ENCODE peak calls at places on chromosomes 13 and 19, in six cellular contexts. U is right cardiac atrium; A is heart right ventricle; Y is endodermal cell; X is astrocyte; E is CD8-positive, alpha-beta memory T cell. C is an unnamed sample.

GRCh38 chr19:29663861-29664752 is 1.2 kb upstream of the PLEKHF1 start:
- DNase-seq in E (no peak), X (peak; percentile 46), U (no peak), A (no peak), Y (no peak), C (peak; percentile 44)

GRCh38 chr13:40319699-40320586 is 346.5 kb downstream of the FOXO1 start:
- DNase-seq in A (no peak), E (no peak), Y (no peak), U (no peak), X (no peak), C (no peak)

GRCh38 chr19:48341006-48341405 is 15.7 kb downstream of the EMP3 start:
- DNase-seq in Y (no peak), A (no peak), X (peak; percentile 50), U (no peak), E (no peak), C (no peak)

GRCh38 chr19:34676697-34677385 is at the start of gene SCGB2B2:
- DNase-seq in U (no peak), X (no peak), A (no peak), E (no peak), Y (no peak), C (peak; percentile 79)

GRCh38 chr19:961866-962620 is 22.1 kb upstream of the WDR18 start:
- DNase-seq in E (no peak), A (no peak), Y (no peak), X (no peak), U (peak; percentile 72), C (peak; percentile 66)

GRCh38 chr19:45524575-45525129 is 17.4 kb downstream of the VASP start:
- DNase-seq in Y (no peak), E (no peak), A (peak; percentile 44), U (no peak), X (no peak), C (no peak)

GRCh38 chr13:41453620-41454019 is 3.7 kb upstream of the RGCC start:
- DNase-seq in E (no peak), A (no peak), U (no peak), X (no peak), Y (no peak), C (no peak)

GRCh38 chr13:111981006-111981405 is 85.9 kb upstream of the SOX1 start:
- DNase-seq in U (no peak), A (no peak), Y (no peak), E (no peak), X (no peak), C (no peak)

DNA sequence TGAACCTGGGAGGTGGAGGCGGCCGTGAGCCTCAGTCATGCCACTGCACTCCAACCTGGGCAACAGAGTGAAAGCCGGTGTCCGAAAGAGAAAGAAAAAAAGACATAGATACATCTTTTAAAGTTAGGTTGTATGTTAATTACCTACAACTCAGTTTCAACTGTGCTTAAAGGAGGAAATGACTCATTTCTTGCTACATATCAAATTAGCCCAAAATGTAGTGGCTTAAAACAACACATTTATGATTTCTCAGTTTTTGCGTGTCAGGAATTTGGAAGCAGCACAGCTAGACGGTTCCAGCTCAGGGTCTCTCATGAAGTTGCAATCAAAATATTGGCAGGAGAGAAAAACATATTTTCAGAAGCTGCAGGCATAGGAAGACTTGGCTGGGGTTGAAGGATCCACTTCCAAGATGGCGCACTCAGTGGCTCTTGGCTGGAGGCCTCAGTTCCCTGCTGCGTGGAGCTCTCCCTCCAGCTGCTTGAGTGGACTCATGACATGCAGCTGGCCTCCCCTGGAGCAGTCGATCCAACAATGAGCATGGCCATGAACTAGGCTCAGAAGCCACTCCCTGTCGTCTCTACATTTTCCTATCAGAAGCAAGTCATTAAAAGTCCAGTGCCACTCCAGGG is 7.1 kb downstream of the LDLR start:
- DNase-seq in E (no peak), Y (no peak), U (peak; percentile 90), X (peak; percentile 75), A (peak; percentile 60), C (no peak)
- H3K27me3 ChIP-seq in E (no peaks in the 10 kb centered on the region), Y (no peaks in the 10 kb centered on the region), U (no peaks in the 10 kb centered on the region), X (no peaks in the 10 kb centered on the region), A (no peaks in the 10 kb centered on the region), C (no peaks in the 10 kb centered on the region)

DNA sequence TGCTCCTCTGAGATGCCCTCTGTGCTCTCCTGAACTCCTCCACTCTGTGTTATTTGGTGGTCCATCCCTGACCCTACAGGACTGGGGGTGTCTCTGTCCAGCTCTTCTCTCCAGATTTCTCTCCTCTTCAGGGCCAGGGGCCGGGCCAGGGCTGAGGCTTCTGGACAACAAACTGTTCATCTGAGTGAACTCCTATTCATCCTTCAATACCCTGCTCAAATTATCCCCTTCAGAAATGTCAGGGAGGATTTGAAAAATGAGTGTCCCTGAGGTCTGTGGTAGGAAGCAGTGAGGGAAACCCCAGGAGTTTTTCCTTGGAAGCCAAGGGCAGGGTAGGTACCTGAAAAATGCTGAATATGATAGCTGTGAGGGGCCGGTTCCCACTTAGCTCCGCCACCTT is 7.6 kb downstream of the PDE4C start:
- DNase-seq in Y (no peak), A (no peak), E (no peak), X (no peak), U (no peak), C (no peak)
- H3K27me3 ChIP-seq in Y (peaks cover 9% of the 10 kb centered on the region), A (peaks cover 20% of the 10 kb centered on the region), E (peaks cover 1% of the 10 kb centered on the region), X (peaks cover 2% of the 10 kb centered on the region), U (no peaks in the 10 kb centered on the region), C (no peaks in the 10 kb centered on the region)

GRCh38 chr13:94968040-94968756 is 255.9 kb upstream of the SOX21 start:
- DNase-seq in A (peak; percentile 3), X (no peak), E (no peak), U (no peak), Y (peak; percentile 89), C (no peak)
- H3K27me3 ChIP-seq in A (peaks cover 83% of the 10 kb centered on the region), X (peaks cover 24% of the 10 kb centered on the region), E (peaks cover 5% of the 10 kb centered on the region), U (peaks cover 12% of the 10 kb centered on the region), Y (peaks cover 56% of the 10 kb centered on the region), C (peaks cover 13% of the 10 kb centered on the region)

GRCh38 chr19:6227941-6228325 is 51.8 kb downstream of the MLLT1 start:
- DNase-seq in X (no peak), U (peak; percentile 29), Y (no peak), A (no peak), E (peak; percentile 5), C (no peak)
- H3K27me3 ChIP-seq in X (no peaks in the 10 kb centered on the region), U (no peaks in the 10 kb centered on the region), Y (no peaks in the 10 kb centered on the region), A (no peaks in the 10 kb centered on the region), E (no peaks in the 10 kb centered on the region), C (no peaks in the 10 kb centered on the region)

GRCh38 chr19:10518444-10519361 is 1.5 kb upstream of the S1PR5 start:
- DNase-seq in X (no peak), A (no peak), E (peak; percentile 54), Y (peak; percentile 67), U (no peak), C (no peak)
- H3K27me3 ChIP-seq in X (peaks cover 55% of the 10 kb centered on the region), A (peaks cover 69% of the 10 kb centered on the region), E (peaks cover 21% of the 10 kb centered on the region), Y (peaks cover 60% of the 10 kb centered on the region), U (no peaks in the 10 kb centered on the region), C (peaks cover 33% of the 10 kb centered on the region)

DNA sequence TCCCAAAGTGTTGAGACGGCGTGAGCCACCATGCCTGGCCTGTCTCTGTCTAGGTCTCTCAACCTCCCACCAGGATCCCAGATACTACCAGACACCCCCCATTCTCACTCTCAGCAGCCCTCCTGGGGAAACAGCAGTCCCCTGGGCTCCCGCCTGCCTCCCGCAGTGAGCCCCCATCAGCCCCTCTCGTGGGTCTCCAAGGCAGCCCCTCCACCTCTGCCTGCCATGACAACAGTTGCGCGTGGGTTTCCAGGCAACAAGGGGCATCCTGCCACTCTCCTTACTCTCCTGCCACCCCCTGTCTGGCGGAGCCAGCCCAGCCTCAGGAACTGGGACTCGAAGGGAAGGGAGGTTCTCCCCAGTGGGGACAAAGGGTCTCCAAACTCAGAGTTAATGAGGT is 5.2 kb downstream of the LRRC4B start:
- DNase-seq in A (no peak), X (no peak), Y (no peak), E (peak; percentile 34), U (no peak), C (no peak)
- H3K27me3 ChIP-seq in A (peaks cover 51% of the 10 kb centered on the region), X (peaks cover 5% of the 10 kb centered on the region), Y (peaks cover 28% of the 10 kb centered on the region), E (peaks cover 23% of the 10 kb centered on the region), U (no peaks in the 10 kb centered on the region), C (no peaks in the 10 kb centered on the region)

C was measured in Peyer's patch.